ENCODE peak calls at places on chromosomes 16 and 17, in nine cellular contexts. X is heart right ventricle; M is upper lobe of right lung; J is neural progenitor cell; O is GM23248; S is left lung; T is PC-3; L is IMR-90; F is CD4-positive, alpha-beta T cell. C is an unnamed sample.

GRCh38 chr17:52470553-52470952 is 312.0 kb upstream of the CA10 start:
- DNase-seq in X (no peak), M (no peak), J (no peak), O (no peak), S (no peak), T (no peak), L (no peak), F (no peak), C (no peak)

GRCh38 chr17:41133880-41134735 is 6.2 kb downstream of the KRTAP4-6 start:
- DNase-seq in X (no peak), M (no peak), J (no peak), O (no peak), S (no peak), T (no peak), L (peak; percentile 71), F (no peak), C (no peak)

GRCh38 chr17:15161395-15161794 is 103.7 kb downstream of the PMP22 start:
- DNase-seq in X (no peak), M (no peak), J (no peak), O (no peak), S (no peak), T (no peak), L (no peak), F (no peak), C (no peak)

GRCh38 chr17:16417399-16417798 is 2.0 kb downstream of the TRPV2 start:
- DNase-seq in X (no peak), M (no peak), J (no peak), O (no peak), S (no peak), T (no peak), L (no peak), F (no peak), C (no peak)

GRCh38 chr17:64080174-64080618 is 49.7 kb downstream of the ERN1 start:
- DNase-seq in X (no peak), M (no peak), J (no peak), O (no peak), S (no peak), T (no peak), L (no peak), F (no peak), C (no peak)

GRCh38 chr16:85088570-85089214 is 23.6 kb downstream of the CIBAR2 start:
- DNase-seq in X (no peak), M (no peak), J (no peak), O (no peak), S (peak; percentile 66), T (no peak), L (no peak), F (no peak), C (no peak)

GRCh38 chr17:39653662-39654331 is 11.4 kb upstream of the TCAP start:
- DNase-seq in X (peak; percentile 70), M (peak; percentile 84), J (no peak), O (peak; percentile 57), S (no peak), T (peak; percentile 48), L (no peak), F (peak; percentile 70), C (peak; percentile 92)

GRCh38 chr17:80237386-80237785 is 17.2 kb downstream of the SLC26A11 start:
- DNase-seq in X (no peak), M (no peak), J (no peak), O (no peak), S (peak; percentile 70), T (no peak), L (no peak), F (no peak), C (no peak)

GRCh38 chr16:55496509-55497145 is 12.2 kb upstream of the LPCAT2 start:
- DNase-seq in X (no peak), M (no peak), J (no peak), O (no peak), S (no peak), T (no peak), L (no peak), F (no peak), C (no peak)

GRCh38 chr17:4834621-4835020 is 1.5 kb downstream of the MINK1 start:
- DNase-seq in X (no peak), M (no peak), J (no peak), O (no peak), S (no peak), T (peak; percentile 38), L (no peak), F (no peak), C (no peak)

GRCh38 chr16:77431131-77431670 is 3.6 kb downstream of the ADAMTS18 start:
- DNase-seq in X (no peak), M (no peak), J (no peak), O (peak; percentile 16), S (no peak), T (peak; percentile 15), L (no peak), F (no peak), C (no peak)

GRCh38 chr17:30278032-30278431 is 13.7 kb downstream of the BLMH start:
- DNase-seq in X (no peak), M (no peak), J (peak; percentile 61), O (peak; percentile 62), S (no peak), T (peak; percentile 9), L (peak; percentile 69), F (no peak), C (peak; percentile 45)

GRCh38 chr17:39604911-39605491 is 2.7 kb downstream of the NEUROD2 start:
- DNase-seq in X (no peak), M (no peak), J (no peak), O (no peak), S (no peak), T (no peak), L (no peak), F (no peak), C (no peak)

GRCh38 chr17:80832266-80832676 is 159.4 kb upstream of the CHMP6 start:
- DNase-seq in X (no peak), M (peak; percentile 32), J (peak; percentile 42), O (peak; percentile 69), S (peak; percentile 57), T (peak; percentile 12), L (peak; percentile 88), F (no peak), C (peak; percentile 89)

GRCh38 chr17:40000161-40000560 is 15.1 kb upstream of the CSF3 start:
- DNase-seq in X (no peak), M (no peak), J (no peak), O (no peak), S (no peak), T (no peak), L (no peak), F (no peak), C (no peak)

GRCh38 chr17:68353121-68353521 is 61.8 kb downstream of the ARSG start:
- DNase-seq in X (no peak), M (no peak), J (no peak), O (no peak), S (no peak), T (peak; percentile 29), L (no peak), F (no peak), C (no peak)
- H3K27ac ChIP-seq in X (no peak overlapping the region), M (no peak overlapping the region), J (no peak overlapping the region), O (no peak overlapping the region), S (no peak overlapping the region), T (no peak overlapping the region), L (no peak overlapping the region), F (no peak overlapping the region), C (no peak overlapping the region)

GRCh38 chr17:46192211-46192483 is 1.1 kb downstream of the KANSL1 start:
- DNase-seq in X (no peak), M (no peak), J (no peak), O (no peak), S (no peak), T (no peak), L (no peak), F (no peak), C (no peak)
- H3K27ac ChIP-seq in X (peak overlapping the region; percentile 100), M (peak overlapping the region; percentile 98), J (peak overlapping the region; percentile 100), O (peak overlapping the region; percentile 88), S (peak overlapping the region; percentile 100), T (peak overlapping the region; percentile 80), L (peak overlapping the region; percentile 89), F (peak overlapping the region; percentile 90), C (peak overlapping the region; percentile 97)

DNA sequence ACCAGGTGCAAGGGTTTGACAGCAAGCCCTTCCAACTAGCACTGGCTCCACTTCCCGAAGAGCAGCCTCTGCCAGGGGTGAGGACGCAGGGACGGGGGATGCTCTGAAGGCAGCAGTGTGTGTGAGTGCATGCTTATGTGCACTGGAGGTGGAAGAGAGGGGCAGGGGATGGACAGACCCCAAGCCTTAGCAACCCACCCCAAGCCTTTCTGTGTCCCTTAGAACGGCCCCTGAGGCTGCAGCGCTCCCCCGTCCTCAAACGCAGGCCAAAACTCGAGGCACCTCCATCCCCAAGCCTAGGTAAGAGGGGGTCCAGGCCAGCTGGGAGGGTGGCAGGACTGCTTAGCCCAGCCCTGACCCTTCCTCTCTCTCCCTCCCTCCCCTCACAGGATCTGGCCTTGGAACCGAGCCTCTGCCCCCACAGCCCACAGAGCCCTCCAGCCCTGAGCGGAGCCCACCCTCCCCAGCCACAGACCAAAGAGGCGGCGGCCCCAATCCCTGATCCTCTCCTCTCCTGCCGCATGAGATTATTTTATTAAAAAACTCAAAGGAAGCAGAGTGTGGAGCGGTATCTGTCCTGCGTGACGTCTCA is 2.9 kb downstream of the ACD start:
- DNase-seq in X (no peak), M (no peak), J (no peak), O (no peak), S (no peak), T (no peak), L (no peak), F (no peak), C (no peak)
- H3K27ac ChIP-seq in X (no peak overlapping the region), M (no peak overlapping the region), J (no peak overlapping the region), O (no peak overlapping the region), S (no peak overlapping the region), T (no peak overlapping the region), L (no peak overlapping the region), F (no peak overlapping the region), C (no peak overlapping the region)

GRCh38 chr17:62902573-62903229 is 63.3 kb upstream of the TANC2 start:
- DNase-seq in X (no peak), M (no peak), J (no peak), O (no peak), S (no peak), T (no peak), L (no peak), F (no peak), C (peak; percentile 32)

GRCh38 chr17:62907961-62908360 is 58.1 kb upstream of the TANC2 start:
- DNase-seq in X (no peak), M (no peak), J (no peak), O (no peak), S (no peak), T (no peak), L (no peak), F (no peak), C (no peak)

GRCh38 chr17:62901544-62901943 is 64.5 kb upstream of the TANC2 start:
- DNase-seq in X (no peak), M (no peak), J (no peak), O (no peak), S (no peak), T (no peak), L (no peak), F (no peak), C (no peak)

GRCh38 chr17:62906881-62907280 is 59.2 kb upstream of the TANC2 start:
- DNase-seq in X (no peak), M (no peak), J (no peak), O (no peak), S (no peak), T (no peak), L (no peak), F (no peak), C (no peak)

DNA sequence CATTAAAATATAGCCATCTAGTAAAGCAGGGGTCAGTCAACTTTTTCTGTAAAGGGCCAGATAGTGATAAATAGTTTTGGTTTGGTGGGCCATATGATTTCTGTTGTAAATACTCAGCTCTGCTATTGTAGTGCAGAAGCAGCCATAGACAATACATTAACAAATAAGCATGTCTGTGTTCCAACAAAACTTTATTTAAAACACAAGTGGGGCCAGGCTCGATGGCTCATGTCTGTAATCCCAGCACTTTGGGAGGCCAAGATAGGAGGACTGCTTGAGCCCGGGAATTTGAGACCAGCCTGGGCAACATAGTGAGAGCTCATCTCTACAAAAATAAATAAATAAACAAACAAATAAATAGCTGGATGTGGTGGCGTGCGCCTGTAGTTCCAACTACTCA is 60.8 kb upstream of the TANC2 start:
- DNase-seq in X (no peak), M (no peak), J (no peak), O (no peak), S (no peak), T (no peak), L (no peak), F (no peak), C (no peak)
- H3K27ac ChIP-seq in X (no peak overlapping the region), M (no peak overlapping the region), J (no peak overlapping the region), O (no peak overlapping the region), S (no peak overlapping the region), T (no peak overlapping the region), L (no peak overlapping the region), F (no peak overlapping the region), C (no peak overlapping the region)

C was measured in SK-N-SH.